ENCODE peak calls at places on chromosome 13, in ten cellular contexts. One of them, this sample, is unnamed.

GRCh38 chr13:110276553-110276950 is 30.4 kb downstream of the COL4A1 start:
- DNase-seq in tibial artery: no peak
- DNase-seq in A549: no peak
- DNase-seq in stomach: no peak
- DNase-seq in IMR-90: no peak
- DNase-seq in thoracic aorta: no peak
- DNase-seq in left lung: no peak
- DNase-seq in heart right ventricle: no peak
- DNase-seq in psoas muscle: no peak
- DNase-seq in fibroblast of lung: no peak
- DNase-seq in this sample: no peak

GRCh38 chr13:21557995-21558394 is 46.0 kb downstream of the MICU2 start:
- DNase-seq in tibial artery: no peak
- DNase-seq in A549: peak
- DNase-seq in stomach: no peak
- DNase-seq in IMR-90: no peak
- DNase-seq in thoracic aorta: no peak
- DNase-seq in left lung: no peak
- DNase-seq in heart right ventricle: no peak
- DNase-seq in psoas muscle: no peak
- DNase-seq in fibroblast of lung: no peak
- DNase-seq in this sample: no peak

GRCh38 chr13:31887311-31887710 is 144.3 kb upstream of the FRY start:
- DNase-seq in tibial artery: no peak
- DNase-seq in A549: no peak
- DNase-seq in stomach: no peak
- DNase-seq in IMR-90: peak
- DNase-seq in thoracic aorta: no peak
- DNase-seq in left lung: no peak
- DNase-seq in heart right ventricle: no peak
- DNase-seq in psoas muscle: no peak
- DNase-seq in fibroblast of lung: peak
- DNase-seq in this sample: no peak

GRCh38 chr13:22455036-22455435 is 725.7 kb upstream of the SGCG start:
- DNase-seq in tibial artery: no peak
- DNase-seq in A549: no peak
- DNase-seq in stomach: no peak
- DNase-seq in IMR-90: no peak
- DNase-seq in thoracic aorta: no peak
- DNase-seq in left lung: no peak
- DNase-seq in heart right ventricle: no peak
- DNase-seq in psoas muscle: no peak
- DNase-seq in fibroblast of lung: no peak
- DNase-seq in this sample: no peak

GRCh38 chr13:102945324-102945815 is 99.5 kb downstream of the ERCC5 start:
- DNase-seq in tibial artery: no peak
- DNase-seq in A549: no peak
- DNase-seq in stomach: no peak
- DNase-seq in IMR-90: no peak
- DNase-seq in thoracic aorta: no peak
- DNase-seq in left lung: no peak
- DNase-seq in heart right ventricle: no peak
- DNase-seq in psoas muscle: no peak
- DNase-seq in fibroblast of lung: no peak
- DNase-seq in this sample: no peak

GRCh38 chr13:26946675-26947342 is 186.2 kb upstream of the GPR12 start:
- DNase-seq in tibial artery: no peak
- DNase-seq in A549: peak
- DNase-seq in stomach: no peak
- DNase-seq in IMR-90: peak
- DNase-seq in thoracic aorta: no peak
- DNase-seq in left lung: no peak
- DNase-seq in heart right ventricle: no peak
- DNase-seq in psoas muscle: no peak
- DNase-seq in fibroblast of lung: peak
- DNase-seq in this sample: no peak

GRCh38 chr13:73073050-73073449 is 14.2 kb downstream of the KLF5 start:
- DNase-seq in tibial artery: no peak
- DNase-seq in A549: no peak
- DNase-seq in stomach: no peak
- DNase-seq in IMR-90: no peak
- DNase-seq in thoracic aorta: no peak
- DNase-seq in left lung: no peak
- DNase-seq in heart right ventricle: no peak
- DNase-seq in psoas muscle: no peak
- DNase-seq in fibroblast of lung: no peak
- DNase-seq in this sample: no peak

GRCh38 chr13:83325454-83325853 is 556.8 kb downstream of the SLITRK1 start:
- DNase-seq in tibial artery: no peak
- DNase-seq in A549: no peak
- DNase-seq in stomach: no peak
- DNase-seq in IMR-90: peak
- DNase-seq in thoracic aorta: no peak
- DNase-seq in left lung: no peak
- DNase-seq in heart right ventricle: no peak
- DNase-seq in psoas muscle: no peak
- DNase-seq in fibroblast of lung: peak
- DNase-seq in this sample: no peak

GRCh38 chr13:108220042-108220441 is 1.9 kb downstream of the ABHD13 start:
- DNase-seq in tibial artery: no peak
- DNase-seq in A549: no peak
- DNase-seq in stomach: peak
- DNase-seq in IMR-90: no peak
- DNase-seq in thoracic aorta: no peak
- DNase-seq in left lung: no peak
- DNase-seq in heart right ventricle: no peak
- DNase-seq in psoas muscle: no peak
- DNase-seq in fibroblast of lung: no peak
- DNase-seq in this sample: no peak

GRCh38 chr13:78228940-78229339 is 310.3 kb upstream of the EDNRB start:
- DNase-seq in tibial artery: no peak
- DNase-seq in A549: no peak
- DNase-seq in stomach: no peak
- DNase-seq in IMR-90: no peak
- DNase-seq in thoracic aorta: no peak
- DNase-seq in left lung: no peak
- DNase-seq in heart right ventricle: no peak
- DNase-seq in psoas muscle: no peak
- DNase-seq in fibroblast of lung: peak
- DNase-seq in this sample: no peak

GRCh38 chr13:45544520-45544919 is 71.0 kb downstream of the ERICH6B start:
- DNase-seq in tibial artery: no peak
- DNase-seq in A549: no peak
- DNase-seq in stomach: no peak
- DNase-seq in IMR-90: no peak
- DNase-seq in thoracic aorta: no peak
- DNase-seq in left lung: no peak
- DNase-seq in heart right ventricle: no peak
- DNase-seq in psoas muscle: no peak
- DNase-seq in fibroblast of lung: no peak
- DNase-seq in this sample: no peak

GRCh38 chr13:113532156-113532806 is 41.8 kb upstream of the DCUN1D2 start:
- DNase-seq in tibial artery: no peak
- DNase-seq in A549: no peak
- DNase-seq in stomach: no peak
- DNase-seq in IMR-90: peak
- DNase-seq in thoracic aorta: no peak
- DNase-seq in left lung: peak
- DNase-seq in heart right ventricle: peak
- DNase-seq in psoas muscle: no peak
- DNase-seq in fibroblast of lung: no peak
- DNase-seq in this sample: no peak

GRCh38 chr13:42272115-42272756 is at the start of gene AKAP11:
- DNase-seq in tibial artery: peak
- DNase-seq in A549: peak
- DNase-seq in stomach: peak
- DNase-seq in IMR-90: peak
- DNase-seq in thoracic aorta: no peak
- DNase-seq in left lung: peak
- DNase-seq in heart right ventricle: peak
- DNase-seq in psoas muscle: peak
- DNase-seq in fibroblast of lung: peak
- DNase-seq in this sample: peak

GRCh38 chr13:90454002-90454636 is 893.4 kb upstream of the MIR17HG start:
- DNase-seq in tibial artery: no peak
- DNase-seq in A549: no peak
- DNase-seq in stomach: no peak
- DNase-seq in IMR-90: no peak
- DNase-seq in thoracic aorta: no peak
- DNase-seq in left lung: no peak
- DNase-seq in heart right ventricle: no peak
- DNase-seq in psoas muscle: no peak
- DNase-seq in fibroblast of lung: no peak
- DNase-seq in this sample: no peak

GRCh38 chr13:90461398-90461797 is 886.1 kb upstream of the MIR17HG start:
- DNase-seq in tibial artery: no peak
- DNase-seq in A549: no peak
- DNase-seq in stomach: no peak
- DNase-seq in IMR-90: no peak
- DNase-seq in thoracic aorta: no peak
- DNase-seq in left lung: no peak
- DNase-seq in heart right ventricle: no peak
- DNase-seq in psoas muscle: no peak
- DNase-seq in fibroblast of lung: no peak
- DNase-seq in this sample: no peak

GRCh38 chr13:90453342-90453741 is 894.1 kb upstream of the MIR17HG start:
- DNase-seq in tibial artery: no peak
- DNase-seq in A549: no peak
- DNase-seq in stomach: no peak
- DNase-seq in IMR-90: no peak
- DNase-seq in thoracic aorta: no peak
- DNase-seq in left lung: no peak
- DNase-seq in heart right ventricle: no peak
- DNase-seq in psoas muscle: no peak
- DNase-seq in fibroblast of lung: no peak
- DNase-seq in this sample: no peak

DNA sequence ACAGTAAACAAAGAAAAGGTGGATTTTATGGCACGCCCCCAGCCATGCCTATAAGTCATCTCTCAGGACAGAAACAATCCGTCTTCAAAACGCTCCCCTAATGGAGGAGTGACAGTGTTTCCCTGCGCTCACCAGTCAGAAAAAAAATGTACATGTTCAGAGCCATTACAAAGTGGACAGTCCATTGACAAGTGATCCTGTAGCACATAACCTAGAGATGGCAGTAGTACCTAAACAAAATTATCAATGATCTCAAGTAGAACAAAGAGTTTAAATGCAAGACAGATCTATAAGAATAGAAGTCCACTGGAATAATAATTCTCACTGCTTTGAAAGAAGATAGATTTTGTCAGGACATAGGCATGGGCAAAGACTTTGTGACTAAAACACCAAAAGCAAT is 891.6 kb upstream of the MIR17HG start:
- DNase-seq in tibial artery: no peak
- DNase-seq in A549: peak
- DNase-seq in stomach: no peak
- DNase-seq in IMR-90: no peak
- DNase-seq in thoracic aorta: no peak
- DNase-seq in left lung: no peak
- DNase-seq in heart right ventricle: no peak
- DNase-seq in psoas muscle: no peak
- DNase-seq in fibroblast of lung: peak
- DNase-seq in this sample: no peak
- TF ChIP-seq CTCF in tibial artery: no peak
- TF ChIP-seq CTCF in A549: no peak
- TF ChIP-seq CTCF in stomach: no peak
- TF ChIP-seq CTCF in IMR-90: no peak
- TF ChIP-seq CTCF in thoracic aorta: no peak
- TF ChIP-seq CTCF in left lung: no peak
- TF ChIP-seq CTCF in heart right ventricle: no peak
- TF ChIP-seq CTCF in psoas muscle: no peak
- TF ChIP-seq CTCF in fibroblast of lung: no peak
- TF ChIP-seq CTCF in this sample: no peak

DNA sequence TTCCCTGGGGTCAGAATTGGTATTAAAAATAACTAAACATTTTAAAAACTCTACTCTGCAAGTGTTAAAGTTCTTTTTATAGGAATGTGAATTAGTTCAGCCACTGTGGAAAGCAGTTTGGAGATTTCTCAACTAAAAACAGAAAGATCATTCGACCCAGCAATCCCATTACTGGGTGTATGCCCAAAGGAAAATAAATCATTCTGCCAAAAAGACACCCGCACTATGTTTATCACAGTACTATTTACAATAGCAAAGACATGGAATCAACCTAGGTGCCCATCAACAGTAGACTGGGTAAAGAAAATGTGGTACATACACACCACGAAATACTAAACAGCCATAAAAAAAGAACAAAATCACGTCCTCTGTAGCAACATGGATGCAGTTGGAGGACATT is 657 bp upstream of the THSD1 start:
- DNase-seq in tibial artery: no peak
- DNase-seq in A549: no peak
- DNase-seq in stomach: no peak
- DNase-seq in IMR-90: no peak
- DNase-seq in thoracic aorta: no peak
- DNase-seq in left lung: no peak
- DNase-seq in heart right ventricle: no peak
- DNase-seq in psoas muscle: no peak
- DNase-seq in fibroblast of lung: no peak
- DNase-seq in this sample: no peak
- H3K4me3 ChIP-seq in tibial artery: peak
- H3K4me3 ChIP-seq in A549: peak
- H3K4me3 ChIP-seq in stomach: peak
- H3K4me3 ChIP-seq in IMR-90: peak
- H3K4me3 ChIP-seq in thoracic aorta: peak
- H3K4me3 ChIP-seq in left lung: peak
- H3K4me3 ChIP-seq in heart right ventricle: peak
- H3K4me3 ChIP-seq in psoas muscle: peak
- H3K4me3 ChIP-seq in fibroblast of lung: peak
- H3K4me3 ChIP-seq in this sample: peak

GRCh38 chr13:34941835-34942731 is at the start of gene NBEA:
- DNase-seq in tibial artery: peak
- DNase-seq in A549: peak
- DNase-seq in stomach: peak
- DNase-seq in IMR-90: peak
- DNase-seq in thoracic aorta: peak
- DNase-seq in left lung: peak
- DNase-seq in heart right ventricle: peak
- DNase-seq in psoas muscle: peak
- DNase-seq in fibroblast of lung: peak
- DNase-seq in this sample: peak
- H3K27ac ChIP-seq in tibial artery: peak
- H3K27ac ChIP-seq in A549: peak
- H3K27ac ChIP-seq in stomach: peak
- H3K27ac ChIP-seq in IMR-90: no peak
- H3K27ac ChIP-seq in thoracic aorta: peak
- H3K27ac ChIP-seq in left lung: no peak
- H3K27ac ChIP-seq in heart right ventricle: peak
- H3K27ac ChIP-seq in psoas muscle: peak
- H3K27ac ChIP-seq in fibroblast of lung: no peak
- H3K27ac ChIP-seq in this sample: peak

DNA sequence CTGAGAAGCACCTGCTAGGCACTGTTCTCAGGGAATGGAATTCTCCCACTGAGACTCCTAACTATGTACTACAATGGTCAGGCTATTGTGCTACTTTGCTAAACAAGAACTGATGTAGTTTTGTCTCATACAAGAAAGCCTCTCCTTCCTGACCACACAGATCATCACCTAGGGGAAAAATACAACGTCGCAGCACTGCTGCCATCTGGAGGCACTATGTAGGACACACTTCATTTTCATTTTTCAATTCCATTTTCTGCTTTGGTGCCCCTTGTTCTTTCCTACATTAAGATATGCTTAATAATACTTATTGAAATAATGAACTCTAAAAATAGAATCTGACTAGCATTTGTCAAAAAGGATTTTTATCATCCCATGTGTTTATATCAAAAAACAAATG is 21.1 kb downstream of the PROSER1 start:
- DNase-seq in tibial artery: no peak
- DNase-seq in A549: peak
- DNase-seq in stomach: no peak
- DNase-seq in IMR-90: peak
- DNase-seq in thoracic aorta: no peak
- DNase-seq in left lung: no peak
- DNase-seq in heart right ventricle: no peak
- DNase-seq in psoas muscle: no peak
- DNase-seq in fibroblast of lung: peak
- DNase-seq in this sample: no peak
- TF ChIP-seq CTCF in tibial artery: no peak
- TF ChIP-seq CTCF in A549: peak
- TF ChIP-seq CTCF in stomach: no peak
- TF ChIP-seq CTCF in IMR-90: peak
- TF ChIP-seq CTCF in thoracic aorta: no peak
- TF ChIP-seq CTCF in left lung: peak
- TF ChIP-seq CTCF in heart right ventricle: peak
- TF ChIP-seq CTCF in psoas muscle: peak
- TF ChIP-seq CTCF in fibroblast of lung: peak
- TF ChIP-seq CTCF in this sample: peak